ENCODE peak calls at places on chromosomes 11 and 22, in nine cellular contexts. Y is fibroblast of lung, K is endodermal cell, W is GM13977, G is Calu3, H is AG04450, C is AG10803, E is psoas muscle, Q is spleen. J is an unnamed sample.
A peak's percentile ranks its signal among the peaks of the same experiment; 100 is the strongest.

GRCh38 chr11:84212467-84213390 is 926.6 kb upstream of the CCDC90B start:
- DNase-seq in Y (no peak), K (no peak), W (no peak), G (no peak), H (no peak), C (no peak), E (no peak), Q (no peak), J (no peak)

GRCh38 chr11:125956371-125956770 is 10.5 kb downstream of the VSIG10L2 start:
- DNase-seq in Y (no peak), K (no peak), W (no peak), G (no peak), H (no peak), C (no peak), E (peak; percentile 61), Q (peak; percentile 60), J (no peak)

GRCh38 chr11:129637983-129638776 is 177.5 kb upstream of the TMEM45B start:
- DNase-seq in Y (no peak), K (no peak), W (no peak), G (no peak), H (no peak), C (no peak), E (no peak), Q (no peak), J (no peak)

GRCh38 chr11:68809506-68809905 is 32.2 kb downstream of the CPT1A start:
- DNase-seq in Y (no peak), K (no peak), W (no peak), G (no peak), H (no peak), C (no peak), E (no peak), Q (no peak), J (no peak)

GRCh38 chr11:108601150-108601549 is 7.6 kb upstream of the EXPH5 start:
- DNase-seq in Y (no peak), K (no peak), W (no peak), G (no peak), H (no peak), C (peak; percentile 55), E (no peak), Q (no peak), J (no peak)

GRCh38 chr11:95506777-95507176 is 275.8 kb upstream of the SESN3 start:
- DNase-seq in Y (no peak), K (no peak), W (no peak), G (no peak), H (no peak), C (peak; percentile 81), E (no peak), Q (no peak), J (no peak)

GRCh38 chr11:117719480-117719879 is 77.5 kb downstream of the DSCAML1 start:
- DNase-seq in Y (no peak), K (no peak), W (no peak), G (no peak), H (no peak), C (no peak), E (no peak), Q (no peak), J (no peak)

GRCh38 chr11:93652161-93652597 is 9.3 kb upstream of the CEP295 start:
- DNase-seq in Y (peak; percentile 63), K (peak; percentile 73), W (no peak), G (peak; percentile 52), H (no peak), C (peak; percentile 52), E (no peak), Q (no peak), J (no peak)

GRCh38 chr22:39706406-39707150 is 136.0 kb downstream of the CACNA1I start:
- DNase-seq in Y (no peak), K (no peak), W (no peak), G (no peak), H (no peak), C (no peak), E (no peak), Q (no peak), J (no peak)

GRCh38 chr11:15936011-15936410 is 420.3 kb downstream of the SOX6 start:
- DNase-seq in Y (no peak), K (no peak), W (no peak), G (no peak), H (no peak), C (no peak), E (no peak), Q (no peak), J (no peak)

GRCh38 chr11:109864834-109865557 is 228.2 kb upstream of the ZC3H12C start:
- DNase-seq in Y (peak; percentile 67), K (no peak), W (peak; percentile 25), G (no peak), H (peak; percentile 26), C (peak; percentile 54), E (no peak), Q (no peak), J (no peak)

GRCh38 chr22:40040927-40041326 is 46.2 kb downstream of the FAM83F start:
- DNase-seq in Y (peak; percentile 79), K (no peak), W (no peak), G (no peak), H (no peak), C (peak; percentile 17), E (peak; percentile 33), Q (no peak), J (no peak)

GRCh38 chr11:3010004-3010403 is 17.9 kb upstream of the NAP1L4 start:
- DNase-seq in Y (no peak), K (no peak), W (no peak), G (no peak), H (no peak), C (no peak), E (no peak), Q (no peak), J (no peak)

GRCh38 chr11:44957051-44957515 is 6.4 kb upstream of the TP53I11 start:
- DNase-seq in Y (no peak), K (peak; percentile 82), W (no peak), G (no peak), H (no peak), C (no peak), E (no peak), Q (no peak), J (peak; percentile 48)
- TF ChIP-seq CTCF in Y (no peak), K (no peak), W (no peak), G (no peak), H (no peak), C (no peak), E (no peak), Q (no peak), J (no peak)

DNA sequence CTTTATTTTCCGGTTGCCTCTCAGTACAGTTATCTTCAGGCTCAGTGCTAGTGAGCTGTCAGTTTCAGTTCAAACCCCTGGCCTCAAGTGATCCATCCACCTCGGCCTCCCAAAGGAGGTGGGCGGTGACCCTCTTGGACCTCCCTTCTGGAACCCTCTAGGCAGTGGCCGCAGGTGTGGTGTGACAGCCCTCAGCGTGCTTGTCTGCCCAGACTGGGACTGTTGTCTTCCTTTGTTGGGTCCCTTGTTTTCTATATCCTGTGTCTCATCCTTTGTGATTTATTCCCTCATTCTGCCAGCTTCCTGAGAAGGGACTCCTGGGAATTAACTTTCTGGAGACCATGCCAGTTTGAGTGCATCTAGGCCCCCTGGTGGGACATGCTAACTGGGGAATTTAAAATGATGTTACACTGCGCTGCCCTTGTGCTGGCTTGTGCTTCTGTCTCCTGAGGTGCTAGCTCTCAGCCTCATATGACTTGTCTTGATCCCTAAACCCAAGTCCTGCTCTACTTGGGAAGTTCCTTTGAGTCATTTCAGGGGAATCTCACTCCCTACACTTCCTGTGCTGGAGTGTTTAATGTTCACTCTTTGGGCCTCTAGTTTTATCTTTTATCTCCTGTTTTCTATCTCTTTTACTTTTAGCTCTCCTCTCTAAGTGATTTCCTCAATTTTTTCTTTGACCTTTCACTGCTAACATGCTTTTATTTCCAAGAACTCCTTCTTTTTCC is 19.4 kb downstream of the MED15 start:
- DNase-seq in Y (peak; percentile 68), K (no peak), W (no peak), G (no peak), H (no peak), C (peak; percentile 77), E (no peak), Q (no peak), J (no peak)
- TF ChIP-seq CTCF in Y (no peak), K (no peak), W (no peak), G (no peak), H (peak; percentile 33), C (peak; percentile 25), E (no peak), Q (no peak), J (no peak)

GRCh38 chr11:539971-540481 is 2.7 kb downstream of the LRRC56 start:
- DNase-seq in Y (no peak), K (peak; percentile 53), W (no peak), G (no peak), H (no peak), C (no peak), E (no peak), Q (peak; percentile 72), J (no peak)

GRCh38 chr11:536841-537621 is at the start of gene LRRC56:
- DNase-seq in Y (peak; percentile 83), K (peak; percentile 93), W (peak; percentile 99), G (peak; percentile 89), H (peak; percentile 59), C (peak; percentile 79), E (peak; percentile 76), Q (peak; percentile 98), J (peak; percentile 86)

GRCh38 chr11:535519-536454 is at the start of gene HRAS:
- DNase-seq in Y (peak; percentile 94), K (peak; percentile 97), W (peak; percentile 100), G (peak; percentile 98), H (peak; percentile 78), C (peak; percentile 93), E (peak; percentile 94), Q (peak; percentile 98), J (peak; percentile 91)

GRCh38 chr11:538431-539051 is 1.2 kb downstream of the LRRC56 start:
- DNase-seq in Y (no peak), K (peak; percentile 36), W (no peak), G (no peak), H (no peak), C (no peak), E (no peak), Q (peak; percentile 76), J (no peak)

DNA sequence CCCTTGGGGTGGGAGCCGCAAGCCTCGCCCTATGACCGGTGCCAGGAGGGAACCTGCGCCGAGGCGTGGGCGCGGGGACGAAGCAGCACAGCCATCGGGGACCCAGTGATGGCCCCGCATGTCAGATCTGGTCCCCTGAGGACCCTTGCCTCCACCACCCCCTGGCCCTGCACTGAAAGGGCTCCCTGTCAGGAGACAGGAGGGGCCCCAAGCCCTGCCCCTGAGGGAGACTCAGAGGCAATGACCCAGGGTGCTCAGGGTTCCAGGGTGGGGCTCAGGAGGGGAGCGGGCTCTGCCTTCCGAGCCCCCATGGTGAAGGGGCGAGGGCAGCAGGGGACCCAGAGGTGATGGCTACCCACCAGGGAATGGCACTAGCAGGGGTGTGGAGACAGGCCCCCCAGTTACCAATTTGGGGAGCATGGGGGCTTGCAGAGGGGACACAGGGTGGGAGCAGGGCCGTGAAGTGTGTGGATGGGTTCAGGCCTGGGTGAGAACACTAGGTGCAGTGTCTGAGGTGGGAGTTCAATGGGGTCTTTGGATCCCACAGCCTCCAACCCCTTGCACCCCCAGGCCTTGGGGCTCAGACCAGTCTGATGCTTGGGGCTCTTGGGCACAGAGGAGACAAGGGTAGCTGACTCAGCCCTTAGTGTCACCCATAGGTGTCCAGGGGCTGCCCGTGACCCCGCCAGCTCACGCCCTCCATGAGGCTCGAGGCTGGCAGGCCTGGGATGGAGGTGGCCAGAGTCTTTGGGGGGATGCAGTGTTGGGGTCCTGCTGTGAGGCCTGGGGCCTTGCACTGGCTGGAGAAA is 499 bp downstream of the LRRC56 start:
- DNase-seq in Y (no peak), K (no peak), W (no peak), G (no peak), H (no peak), C (no peak), E (no peak), Q (no peak), J (no peak)
- TF ChIP-seq CTCF in Y (no peak), K (no peak), W (no peak), G (no peak), H (no peak), C (no peak), E (no peak), Q (no peak), J (no peak)

GRCh38 chr11:72752088-72752914 is at the start of gene ARAP1:
- DNase-seq in Y (peak; percentile 65), K (peak; percentile 94), W (peak; percentile 93), G (peak; percentile 73), H (no peak), C (peak; percentile 62), E (peak; percentile 81), Q (peak; percentile 96), J (peak; percentile 94)
- TF ChIP-seq CTCF in Y (no peak), K (no peak), W (no peak), G (no peak), H (no peak), C (peak; percentile 17), E (no peak), Q (peak; percentile 15), J (no peak)